ENCODE peak calls at places on chromosomes 11 and 22, in four cellular contexts. H, B, G and Q are unnamed samples.

GRCh38 chr11:122524532-122524882 is 131.0 kb upstream of the UBASH3B start:
- DNase-seq in G (no peak), H (no peak), B (no peak), Q (no peak)

GRCh38 chr22:31944700-31945477 is 554 bp downstream of the YWHAH start:
- DNase-seq in B (no peak), G (peak; percentile 33), H (no peak), Q (peak; percentile 86)

GRCh38 chr22:19691721-19692341 is 22.5 kb upstream of the SEPTIN5 start:
- DNase-seq in G (no peak), B (no peak), H (peak; percentile 31), Q (no peak)

GRCh38 chr11:115198301-115198700 is 305.9 kb downstream of the CADM1 start:
- DNase-seq in B (no peak), H (no peak), G (no peak), Q (no peak)

GRCh38 chr11:126312903-126313460 is 9.1 kb downstream of the DCPS start:
- DNase-seq in G (no peak), H (no peak), B (no peak), Q (no peak)

GRCh38 chr11:111476366-111476765 is 35.8 kb downstream of the BTG4 start:
- DNase-seq in G (no peak), B (no peak), H (no peak), Q (no peak)

GRCh38 chr22:31139866-31140716 is at the start of gene PLA2G3:
- DNase-seq in H (peak; percentile 49), B (no peak), G (no peak), Q (no peak)

GRCh38 chr11:14899087-14899363 is 7.0 kb upstream of the CYP2R1 start:
- DNase-seq in G (no peak), H (no peak), B (no peak), Q (no peak)

GRCh38 chr11:113048820-113049555 is 87.8 kb downstream of the NCAM1 start:
- DNase-seq in B (no peak), H (peak; percentile 51), G (no peak), Q (no peak)

GRCh38 chr11:66230978-66231377 is 37.5 kb upstream of the RAB1B start:
- DNase-seq in G (no peak), B (no peak), H (no peak), Q (no peak)

GRCh38 chr11:45537617-45538016 is 127.8 kb downstream of the CHST1 start:
- DNase-seq in H (peak; percentile 15), G (no peak), B (no peak), Q (no peak)

GRCh38 chr11:82756765-82757650 is 23.3 kb upstream of the FAM181B start:
- DNase-seq in G (no peak), H (no peak), B (no peak), Q (no peak)

GRCh38 chr22:28074526-28074925 is 155.5 kb upstream of the PITPNB start:
- DNase-seq in H (no peak), B (no peak), G (no peak), Q (no peak)

GRCh38 chr11:44949160-44950035 is 1.3 kb downstream of the TP53I11 start:
- DNase-seq in B (no peak), G (no peak), H (peak; percentile 67), Q (no peak)

GRCh38 chr11:61082161-61082870 is 20.0 kb upstream of the CD5 start:
- DNase-seq in B (no peak), G (no peak), H (no peak), Q (no peak)

GRCh38 chr11:35478411-35479139 is 46.8 kb downstream of the PAMR1 start:
- DNase-seq in G (no peak), H (no peak), B (no peak), Q (no peak)

GRCh38 chr11:62737196-62737595 is 8.9 kb downstream of the TTC9C start:
- DNase-seq in B (no peak), H (no peak), G (no peak), Q (no peak)

GRCh38 chr22:32883131-32883530 is 81.6 kb downstream of the TIMP3 start:
- DNase-seq in B (no peak), G (no peak), H (no peak), Q (no peak)

GRCh38 chr11:92224394-92225205 is at the start of gene FAT3:
- DNase-seq in G (no peak), H (peak; percentile 39), B (peak; percentile 17), Q (peak; percentile 87)

GRCh38 chr22:44543781-44544181 is 45.7 kb upstream of the RTL6 start:
- DNase-seq in H (no peak), G (no peak), B (no peak), Q (no peak)

GRCh38 chr11:32584921-32585320 is 1.3 kb downstream of the EIF3M start:
- DNase-seq in G (no peak), B (no peak), H (no peak), Q (no peak)

GRCh38 chr11:18461909-18462308 is 6.3 kb downstream of the LDHAL6A start:
- DNase-seq in H (no peak), B (no peak), G (no peak), Q (no peak)

GRCh38 chr11:77071671-77072605 is 5.2 kb downstream of the CAPN5 start:
- DNase-seq in B (no peak), H (no peak), G (no peak), Q (no peak)

GRCh38 chr11:72860592-72860991 is 46.4 kb downstream of the ATG16L2 start:
- DNase-seq in H (no peak), G (no peak), B (no peak), Q (no peak)

GRCh38 chr11:16013649-16014275 is 342.6 kb downstream of the SOX6 start:
- DNase-seq in G (no peak), B (no peak), H (no peak), Q (no peak)

GRCh38 chr11:116970485-116971292 is 127.5 kb downstream of the SIK3 start:
- DNase-seq in B (no peak), H (no peak), G (no peak), Q (no peak)

GRCh38 chr11:15816270-15816871 is 540.0 kb downstream of the SOX6 start:
- DNase-seq in H (peak; percentile 93), G (no peak), B (no peak), Q (peak; percentile 87)

GRCh38 chr22:19368876-19369275 is 62.7 kb downstream of the HIRA start:
- DNase-seq in H (no peak), G (no peak), B (no peak), Q (no peak)

GRCh38 chr11:17259519-17259918 is 17.0 kb upstream of the NUCB2 start:
- DNase-seq in B (no peak), G (no peak), H (peak; percentile 50), Q (no peak)
- TF ChIP-seq CTCF in B (no peak), G (no peak), H (no peak), Q (no peak)

GRCh38 chr11:8785457-8785856 is 102.9 kb downstream of the RPL27A start:
- DNase-seq in H (no peak), B (no peak), G (no peak), Q (no peak)

GRCh38 chr11:8785998-8786397 is 103.4 kb downstream of the RPL27A start:
- DNase-seq in B (no peak), H (no peak), G (no peak), Q (no peak)

GRCh38 chr11:8788616-8789015 is 106.0 kb downstream of the RPL27A start:
- DNase-seq in G (no peak), B (no peak), H (no peak), Q (no peak)

GRCh38 chr11:8787372-8787771 is 104.8 kb downstream of the RPL27A start:
- DNase-seq in B (no peak), H (no peak), G (no peak), Q (no peak)

DNA sequence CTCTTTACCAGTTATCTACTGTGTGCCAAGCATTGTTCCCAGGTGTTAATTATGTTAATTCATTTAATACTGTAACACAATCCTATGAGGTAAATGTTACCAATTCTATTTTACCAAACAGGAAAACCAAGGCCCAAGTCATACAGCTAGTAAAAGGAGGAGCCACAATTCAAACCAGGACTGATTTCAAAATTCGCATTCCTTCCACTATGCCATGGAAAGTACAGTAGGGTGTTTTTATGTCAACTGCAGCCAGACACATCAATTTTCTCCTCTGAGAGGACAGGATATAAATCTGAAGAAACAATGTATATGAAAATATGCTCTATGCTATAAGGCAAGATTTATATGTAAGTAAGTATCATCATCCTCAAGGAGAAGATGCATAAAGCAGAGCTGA is 104.3 kb downstream of the RPL27A start:
- DNase-seq in G (no peak), B (no peak), H (peak; percentile 52), Q (no peak)
- TF ChIP-seq CTCF in G (no peak), B (no peak), H (peak; percentile 34), Q (no peak)

GRCh38 chr22:39284983-39285382 is 34.4 kb downstream of the RPL3 start:
- DNase-seq in G (no peak), H (no peak), B (no peak), Q (no peak)

GRCh38 chr22:39283312-39284141 is 35.9 kb downstream of the RPL3 start:
- DNase-seq in G (no peak), H (peak; percentile 38), B (no peak), Q (no peak)

GRCh38 chr22:39281126-39281525 is 36.3 kb upstream of the PDGFB start:
- DNase-seq in H (no peak), B (no peak), G (no peak), Q (no peak)

GRCh38 chr22:39284142-39284980 is 35.1 kb downstream of the RPL3 start:
- DNase-seq in B (no peak), H (no peak), G (no peak), Q (no peak)

DNA sequence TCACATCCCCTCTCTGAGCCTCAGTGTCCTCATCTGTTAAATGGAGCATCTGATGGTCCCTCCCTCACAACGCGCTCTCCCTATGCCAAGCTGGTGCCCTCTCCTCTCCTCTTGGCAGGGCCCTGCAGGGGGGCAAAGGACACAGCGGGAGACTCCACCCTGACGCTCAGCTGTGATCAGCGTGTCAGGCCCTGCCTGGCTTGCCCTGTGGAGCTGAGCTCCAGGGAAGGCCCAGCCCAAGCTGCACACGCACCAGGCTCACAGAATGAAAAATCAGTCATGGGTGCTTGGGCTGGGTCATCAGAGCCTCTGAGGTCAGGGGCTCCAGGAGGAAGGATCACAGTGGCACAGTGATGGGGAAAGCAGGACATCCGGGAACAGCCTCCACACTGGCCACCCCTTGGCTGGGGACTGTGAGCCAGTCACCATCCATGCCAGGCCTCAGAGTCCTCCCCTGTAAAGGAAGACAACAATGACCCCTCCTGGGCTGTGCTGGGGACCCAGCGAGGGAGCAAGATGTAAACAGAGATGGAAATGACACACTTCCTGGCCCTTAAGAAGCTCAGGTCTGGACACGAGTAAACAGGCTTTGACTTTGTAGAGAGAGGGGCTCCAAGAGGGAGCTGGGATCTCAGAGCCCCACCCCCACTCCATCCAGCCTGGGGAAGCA is 36.6 kb downstream of the RPL3 start:
- DNase-seq in H (peak; percentile 28), G (no peak), B (no peak), Q (no peak)
- TF ChIP-seq CTCF in H (no peak), G (no peak), B (peak; percentile 13), Q (no peak)

GRCh38 chr11:133819114-133819513 is 26.2 kb downstream of the SPATA19 start:
- DNase-seq in G (no peak), B (no peak), H (no peak), Q (peak; percentile 69)

GRCh38 chr11:133823211-133823610 is 22.1 kb downstream of the SPATA19 start:
- DNase-seq in B (no peak), G (no peak), H (no peak), Q (peak; percentile 65)

GRCh38 chr11:133824593-133824992 is 20.7 kb downstream of the SPATA19 start:
- DNase-seq in H (no peak), B (no peak), G (no peak), Q (peak; percentile 63)

GRCh38 chr11:133819916-133820315 is 25.4 kb downstream of the SPATA19 start:
- DNase-seq in B (no peak), G (no peak), H (no peak), Q (peak; percentile 34)

DNA sequence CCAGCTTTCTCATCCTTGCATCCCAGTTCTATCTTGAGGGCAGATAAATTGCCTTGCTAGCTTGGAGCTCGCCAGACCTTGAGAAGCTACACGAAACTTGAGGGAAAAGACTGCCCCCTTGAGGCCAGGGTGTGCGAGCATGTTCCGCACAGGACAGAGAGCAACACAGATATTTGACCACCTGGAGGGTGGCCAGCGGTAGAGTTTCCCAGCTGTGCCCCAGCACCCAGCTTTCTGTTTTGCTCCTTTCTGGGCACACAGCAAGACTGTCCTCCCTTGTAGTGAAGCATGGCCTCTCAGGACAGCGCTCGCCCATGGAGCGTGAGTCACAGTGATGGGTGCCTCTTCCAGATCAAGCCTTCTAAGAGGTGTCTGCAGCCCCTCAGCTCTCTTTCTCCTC is 23.5 kb downstream of the SPATA19 start:
- DNase-seq in G (no peak), H (peak; percentile 17), B (peak; percentile 68), Q (peak; percentile 69)
- TF ChIP-seq CTCF in G (peak; percentile 42), H (peak; percentile 27), B (peak; percentile 71), Q (peak; percentile 38)